ENCODE peak calls at places on chromosomes 5 and 9, in ten cellular contexts. C is A549, B is heart left ventricle, L is ovary, W is tibial nerve, O is Peyer's patch, D is esophagus squamous epithelium, M is IMR-90, X is uterus, Z is HepG2. R is an unnamed sample.

GRCh38 chr5:150542933-150543445 is 35.1 kb downstream of the NDST1 start:
- DNase-seq in C (no peak), B (no peak), L (no peak), W (no peak), O (no peak), D (no peak), M (no peak), X (no peak), Z (peak), R (no peak)

GRCh38 chr5:131747180-131748105 is 49.4 kb downstream of the FNIP1 start:
- DNase-seq in C (no peak), B (no peak), L (no peak), W (no peak), O (no peak), D (no peak), M (peak), X (no peak), Z (no peak), R (peak)

GRCh38 chr5:139642891-139643871 is 5.0 kb upstream of the CXXC5 start:
- DNase-seq in C (no peak), B (no peak), L (no peak), W (no peak), O (peak), D (no peak), M (no peak), X (no peak), Z (peak), R (peak)

GRCh38 chr5:55679556-55679955 is 32.6 kb downstream of the SLC38A9 start:
- DNase-seq in C (no peak), B (no peak), L (no peak), W (no peak), O (no peak), D (no peak), M (peak), X (no peak), Z (no peak), R (no peak)

GRCh38 chr5:38367966-38368365 is 109.6 kb downstream of the EGFLAM start:
- DNase-seq in C (no peak), B (no peak), L (no peak), W (no peak), O (no peak), D (no peak), M (no peak), X (no peak), Z (no peak), R (no peak)

GRCh38 chr5:159975462-159976019 is 33.4 kb upstream of the TTC1 start:
- DNase-seq in C (peak), B (peak), L (no peak), W (no peak), O (no peak), D (no peak), M (peak), X (no peak), Z (peak), R (no peak)

GRCh38 chr5:135127604-135128240 is 93.7 kb upstream of the PITX1 start:
- DNase-seq in C (peak), B (no peak), L (no peak), W (no peak), O (no peak), D (no peak), M (peak), X (no peak), Z (peak), R (no peak)

GRCh38 chr9:124038790-124039633 is 27.4 kb downstream of the LHX2 start:
- DNase-seq in C (peak), B (no peak), L (no peak), W (no peak), O (no peak), D (no peak), M (no peak), X (no peak), Z (no peak), R (no peak)

GRCh38 chr9:126615251-126615790 is 1.6 kb downstream of the LMX1B start:
- DNase-seq in C (no peak), B (peak), L (no peak), W (peak), O (no peak), D (no peak), M (peak), X (no peak), Z (peak), R (no peak)

GRCh38 chr5:181204561-181205401 is at the start of gene TRIM7:
- DNase-seq in C (peak), B (peak), L (peak), W (no peak), O (no peak), D (no peak), M (peak), X (no peak), Z (no peak), R (no peak)

GRCh38 chr9:91714020-91714721 is 235.9 kb downstream of the ROR2 start:
- DNase-seq in C (no peak), B (peak), L (peak), W (no peak), O (peak), D (no peak), M (peak), X (peak), Z (no peak), R (peak)

GRCh38 chr9:8576741-8577140 is 777.2 kb upstream of the DMAC1 start:
- DNase-seq in C (no peak), B (no peak), L (no peak), W (no peak), O (no peak), D (no peak), M (no peak), X (no peak), Z (no peak), R (no peak)

GRCh38 chr5:43631182-43631910 is 28.4 kb downstream of the NNT start:
- DNase-seq in C (peak), B (peak), L (peak), W (peak), O (peak), D (no peak), M (peak), X (peak), Z (peak), R (peak)

GRCh38 chr5:65229841-65230240 is 251.9 kb downstream of the ADAMTS6 start:
- DNase-seq in C (no peak), B (no peak), L (no peak), W (no peak), O (no peak), D (no peak), M (no peak), X (no peak), Z (no peak), R (no peak)

GRCh38 chr9:96383165-96383939 is at the start of gene SLC35D2:
- DNase-seq in C (peak), B (peak), L (peak), W (peak), O (no peak), D (no peak), M (peak), X (peak), Z (peak), R (peak)

GRCh38 chr9:88198346-88198807 is 60.1 kb upstream of the SPATA31C2 start:
- DNase-seq in C (peak), B (no peak), L (no peak), W (peak), O (no peak), D (no peak), M (peak), X (peak), Z (no peak), R (no peak)

GRCh38 chr5:115366223-115366622 is 69.8 kb upstream of the CCDC112 start:
- DNase-seq in C (peak), B (no peak), L (no peak), W (no peak), O (no peak), D (no peak), M (peak), X (no peak), Z (no peak), R (peak)

GRCh38 chr9:128034821-128035764 is 32.0 kb downstream of the NAIF1 start:
- DNase-seq in C (peak), B (peak), L (peak), W (peak), O (peak), D (no peak), M (peak), X (peak), Z (peak), R (peak)

GRCh38 chr5:148725675-148726074 is 71.3 kb upstream of the HTR4 start:
- DNase-seq in C (no peak), B (no peak), L (no peak), W (no peak), O (no peak), D (no peak), M (no peak), X (no peak), Z (no peak), R (no peak)

GRCh38 chr5:145848854-145849253 is 13.7 kb upstream of the PRELID2 start:
- DNase-seq in C (no peak), B (no peak), L (no peak), W (no peak), O (no peak), D (no peak), M (peak), X (no peak), Z (no peak), R (peak)

GRCh38 chr5:68272289-68272688 is 56.7 kb downstream of the PIK3R1 start:
- DNase-seq in C (no peak), B (no peak), L (no peak), W (no peak), O (no peak), D (no peak), M (peak), X (no peak), Z (no peak), R (peak)

GRCh38 chr9:113166039-113166438 is 15.2 kb downstream of the SLC31A2 start:
- DNase-seq in C (no peak), B (no peak), L (no peak), W (no peak), O (no peak), D (no peak), M (no peak), X (no peak), Z (no peak), R (no peak)

GRCh38 chr5:53481887-53482716 is 1.7 kb downstream of the FST start:
- DNase-seq in C (peak), B (peak), L (peak), W (peak), O (peak), D (no peak), M (peak), X (peak), Z (peak), R (peak)

GRCh38 chr9:111037744-111038335 is 430 bp downstream of the LPAR1 start:
- DNase-seq in C (no peak), B (peak), L (peak), W (no peak), O (no peak), D (no peak), M (peak), X (peak), Z (peak), R (no peak)

GRCh38 chr5:26482817-26483375 is 555.5 kb downstream of the CDH9 start:
- DNase-seq in C (peak), B (no peak), L (no peak), W (peak), O (no peak), D (no peak), M (no peak), X (no peak), Z (peak), R (no peak)

GRCh38 chr5:159310492-159310891 is 19.8 kb downstream of the IL12B start:
- DNase-seq in C (no peak), B (no peak), L (no peak), W (no peak), O (peak), D (peak), M (no peak), X (no peak), Z (no peak), R (no peak)

GRCh38 chr9:107208121-107208520 is 75.0 kb upstream of the RAD23B start:
- DNase-seq in C (no peak), B (no peak), L (no peak), W (no peak), O (no peak), D (no peak), M (peak), X (no peak), Z (no peak), R (no peak)

GRCh38 chr9:126117158-126117425 is 209.5 kb upstream of the MVB12B start:
- DNase-seq in C (no peak), B (no peak), L (no peak), W (no peak), O (no peak), D (no peak), M (no peak), X (no peak), Z (no peak), R (no peak)

GRCh38 chr5:122089614-122090013 is 11.6 kb upstream of the LOX start:
- DNase-seq in C (no peak), B (no peak), L (no peak), W (no peak), O (no peak), D (no peak), M (peak), X (no peak), Z (no peak), R (peak)

GRCh38 chr5:174665347-174665746 is 59.0 kb upstream of the MSX2 start:
- DNase-seq in C (no peak), B (no peak), L (no peak), W (no peak), O (no peak), D (no peak), M (no peak), X (no peak), Z (no peak), R (no peak)

GRCh38 chr5:2921651-2922050 is 170.2 kb upstream of the IRX2 start:
- DNase-seq in C (no peak), B (no peak), L (no peak), W (no peak), O (no peak), D (no peak), M (no peak), X (no peak), Z (no peak), R (no peak)

GRCh38 chr5:54525226-54525625 is 7.7 kb downstream of the SNX18 start:
- DNase-seq in C (no peak), B (no peak), L (no peak), W (no peak), O (no peak), D (no peak), M (no peak), X (no peak), Z (no peak), R (no peak)

GRCh38 chr5:96517294-96517693 is 84.2 kb upstream of the PCSK1 start:
- DNase-seq in C (no peak), B (no peak), L (no peak), W (no peak), O (no peak), D (no peak), M (peak), X (no peak), Z (no peak), R (no peak)

GRCh38 chr5:133246376-133247144 is 194.7 kb downstream of the HSPA4 start:
- DNase-seq in C (no peak), B (no peak), L (no peak), W (no peak), O (no peak), D (no peak), M (peak), X (no peak), Z (no peak), R (peak)

DNA sequence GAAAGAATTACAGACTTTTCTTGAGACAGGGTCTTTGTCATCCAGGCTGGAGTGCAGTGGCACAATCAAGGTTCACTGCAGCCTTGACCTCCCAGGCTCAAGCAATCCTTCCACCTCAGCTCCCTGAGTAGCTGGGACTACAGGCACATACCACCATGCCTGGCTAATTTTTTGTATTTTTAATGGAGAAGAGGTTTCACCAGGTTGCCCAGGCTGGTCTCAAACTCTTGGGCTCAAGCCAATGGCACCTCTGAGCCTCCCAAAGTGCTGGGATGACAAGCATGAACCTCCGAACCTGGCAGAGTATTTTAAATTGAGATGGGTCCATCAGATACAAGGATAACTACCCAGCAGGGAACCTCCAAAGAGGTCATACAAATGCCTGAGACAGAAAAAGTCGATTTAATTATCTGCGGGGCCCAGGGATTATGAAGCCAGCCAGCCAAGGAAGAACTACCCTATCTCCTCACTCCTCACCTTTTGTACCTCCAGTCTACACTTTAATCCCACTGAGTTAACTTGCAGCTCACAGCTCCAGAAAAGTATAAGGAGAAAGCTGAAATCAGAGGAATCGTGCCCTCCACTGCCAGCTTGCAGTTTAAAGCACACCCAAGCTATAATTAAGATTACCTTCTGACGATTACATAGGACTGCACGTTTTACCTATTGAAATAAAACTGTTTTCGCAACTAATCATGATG is 8.1 kb downstream of the RPL37 start:
- DNase-seq in C (no peak), B (no peak), L (no peak), W (no peak), O (no peak), D (no peak), M (no peak), X (no peak), Z (no peak), R (no peak)
- TF ChIP-seq POLR2A in C (no peak), B (no peak), L (no peak), W (no peak), O (no peak), D (no peak), M (no peak), X (no peak), Z (no peak), R (no peak)

GRCh38 chr5:93583799-93584530 is 943 bp downstream of the NR2F1 start:
- DNase-seq in C (no peak), B (no peak), L (peak), W (no peak), O (no peak), D (no peak), M (peak), X (peak), Z (peak), R (peak)

GRCh38 chr5:93583525-93583798 is 440 bp downstream of the NR2F1 start:
- DNase-seq in C (no peak), B (no peak), L (no peak), W (no peak), O (no peak), D (no peak), M (peak), X (no peak), Z (no peak), R (peak)

GRCh38 chr5:93584531-93585053 is 1.6 kb downstream of the NR2F1 start:
- DNase-seq in C (no peak), B (no peak), L (peak), W (no peak), O (no peak), D (no peak), M (no peak), X (no peak), Z (no peak), R (peak)

GRCh38 chr5:93581738-93582414 is 857 bp upstream of the NR2F1-AS1 start:
- DNase-seq in C (no peak), B (no peak), L (peak), W (no peak), O (no peak), D (no peak), M (peak), X (no peak), Z (peak), R (peak)

GRCh38 chr5:93582677-93583524 is at the start of gene NR2F1:
- DNase-seq in C (peak), B (no peak), L (peak), W (peak), O (no peak), D (no peak), M (peak), X (peak), Z (peak), R (peak)
- TF ChIP-seq POLR2A in C (no peak), B (no peak), L (peak), W (peak), O (no peak), D (no peak), M (peak), X (no peak), Z (peak), R (no peak)

GRCh38 chr9:136676297-136676794 is 10.9 kb downstream of the AGPAT2 start:
- DNase-seq in C (no peak), B (no peak), L (no peak), W (no peak), O (no peak), D (no peak), M (no peak), X (no peak), Z (no peak), R (no peak)

GRCh38 chr9:136675477-136676296 is 11.6 kb downstream of the AGPAT2 start:
- DNase-seq in C (no peak), B (no peak), L (no peak), W (no peak), O (no peak), D (no peak), M (no peak), X (no peak), Z (no peak), R (no peak)

GRCh38 chr9:136673088-136673969 is 10.6 kb downstream of the EGFL7 start:
- DNase-seq in C (no peak), B (no peak), L (no peak), W (no peak), O (no peak), D (no peak), M (no peak), X (no peak), Z (no peak), R (no peak)

GRCh38 chr9:136673970-136674785 is 11.5 kb downstream of the EGFL7 start:
- DNase-seq in C (no peak), B (no peak), L (no peak), W (no peak), O (no peak), D (no peak), M (no peak), X (no peak), Z (no peak), R (no peak)

GRCh38 chr9:136674786-136675349 is 12.2 kb downstream of the EGFL7 start:
- DNase-seq in C (no peak), B (no peak), L (no peak), W (no peak), O (no peak), D (no peak), M (no peak), X (no peak), Z (peak), R (no peak)
- TF ChIP-seq POLR2A in C (no peak), B (no peak), L (no peak), W (no peak), O (no peak), D (no peak), M (no peak), X (no peak), Z (no peak), R (no peak)

DNA sequence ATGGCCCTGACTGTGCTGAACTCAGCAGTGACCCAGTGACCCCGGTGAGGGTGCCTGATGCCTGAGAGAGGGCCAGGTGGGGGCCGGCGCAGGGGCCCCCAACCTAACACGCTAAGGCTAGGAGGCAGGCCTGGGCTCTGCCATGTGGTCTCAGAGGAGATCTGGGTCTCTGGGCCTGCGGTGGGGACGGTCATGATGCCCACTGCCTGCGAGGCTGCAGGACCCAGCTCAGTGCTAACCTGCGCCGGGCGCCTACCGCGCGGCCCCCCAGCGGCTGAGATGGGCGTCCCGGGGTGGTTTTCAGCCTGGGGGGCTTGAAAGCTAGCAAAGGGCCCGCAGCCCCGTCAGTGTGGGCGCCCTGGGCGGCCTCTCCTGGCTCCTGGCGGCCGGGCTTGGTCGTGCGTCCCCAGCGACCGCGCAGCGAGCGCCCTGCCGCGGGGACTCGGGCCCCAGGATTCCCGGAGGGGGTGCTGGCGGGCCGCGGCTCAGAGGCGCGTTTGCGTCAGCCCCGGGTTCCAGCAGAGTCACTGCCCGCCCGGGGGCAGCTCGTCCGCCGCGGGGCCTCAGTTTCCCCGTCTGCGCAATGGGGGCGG is 2.5 kb downstream of the EGFL7 start:
- DNase-seq in C (peak), B (no peak), L (no peak), W (no peak), O (no peak), D (no peak), M (no peak), X (no peak), Z (no peak), R (peak)
- TF ChIP-seq POLR2A in C (no peak), B (no peak), L (no peak), W (no peak), O (no peak), D (no peak), M (no peak), X (no peak), Z (no peak), R (peak)

GRCh38 chr5:16544607-16545374 is 72.0 kb downstream of the RETREG1 start:
- DNase-seq in C (no peak), B (no peak), L (no peak), W (no peak), O (no peak), D (no peak), M (peak), X (no peak), Z (no peak), R (no peak)
- TF ChIP-seq POLR2A in C (no peak), B (no peak), L (no peak), W (no peak), O (no peak), D (no peak), M (no peak), X (no peak), Z (no peak), R (no peak)

DNA sequence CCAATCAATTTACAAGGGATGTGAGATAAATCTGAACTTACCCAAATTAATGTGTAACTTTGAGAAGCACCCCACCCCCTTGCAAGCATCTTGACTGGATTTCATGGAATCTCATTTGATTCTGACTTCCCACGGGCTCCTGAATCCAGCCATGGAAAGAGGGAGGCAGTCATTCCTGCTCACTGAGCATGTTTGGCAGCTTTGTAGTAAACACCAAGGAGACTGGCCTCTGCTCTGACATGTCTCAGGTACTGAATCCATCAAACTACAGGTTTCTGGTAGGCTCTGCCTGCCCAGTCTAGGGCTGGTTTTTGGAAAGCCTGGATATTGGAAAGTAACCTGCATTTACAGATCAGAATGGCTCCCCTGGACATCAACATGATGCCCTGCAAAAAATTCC is 357.7 kb downstream of the ARHGEF28 start:
- DNase-seq in C (no peak), B (no peak), L (no peak), W (no peak), O (no peak), D (no peak), M (no peak), X (no peak), Z (no peak), R (no peak)
- TF ChIP-seq POLR2A in C (no peak), B (no peak), L (no peak), W (no peak), O (no peak), D (no peak), M (no peak), X (no peak), Z (no peak), R (no peak)

R was measured in erythroblast.